ENCODE peak calls at places on chromosomes 1 and 21, in six cellular contexts. One of them, this sample, is unnamed.

GRCh38 chr1:47812848-47813508 is 184.2 kb downstream of the TRABD2B start:
- DNase-seq in hepatocyte: no peak
- DNase-seq in brain microvascular endothelial cell: no peak
- DNase-seq in fibroblast of the aortic adventitia: no peak
- DNase-seq in ascending aorta: no peak
- DNase-seq in tibial artery: no peak
- DNase-seq in this sample: no peak

GRCh38 chr1:200888349-200888838 is 6.3 kb upstream of the INAVA start:
- DNase-seq in ascending aorta: no peak
- DNase-seq in tibial artery: no peak
- DNase-seq in brain microvascular endothelial cell: no peak
- DNase-seq in hepatocyte: peak; percentile 8
- DNase-seq in fibroblast of the aortic adventitia: no peak
- DNase-seq in this sample: peak; percentile 30

GRCh38 chr1:192826791-192827477 is 18.1 kb downstream of the RGS2 start:
- DNase-seq in tibial artery: no peak
- DNase-seq in hepatocyte: peak; percentile 32
- DNase-seq in brain microvascular endothelial cell: peak; percentile 41
- DNase-seq in ascending aorta: peak; percentile 70
- DNase-seq in fibroblast of the aortic adventitia: peak; percentile 83
- DNase-seq in this sample: peak; percentile 44

GRCh38 chr1:85615536-85615935 is 35.0 kb downstream of the CCN1 start:
- DNase-seq in tibial artery: no peak
- DNase-seq in brain microvascular endothelial cell: no peak
- DNase-seq in hepatocyte: no peak
- DNase-seq in fibroblast of the aortic adventitia: no peak
- DNase-seq in ascending aorta: no peak
- DNase-seq in this sample: no peak

GRCh38 chr1:117671781-117672501 is 66.1 kb downstream of the TENT5C start:
- DNase-seq in ascending aorta: no peak
- DNase-seq in hepatocyte: peak; percentile 59
- DNase-seq in fibroblast of the aortic adventitia: peak; percentile 77
- DNase-seq in brain microvascular endothelial cell: peak; percentile 56
- DNase-seq in tibial artery: peak; percentile 75
- DNase-seq in this sample: no peak

GRCh38 chr1:65422241-65423203 is 2.1 kb downstream of the LEPR start:
- DNase-seq in ascending aorta: no peak
- DNase-seq in hepatocyte: no peak
- DNase-seq in fibroblast of the aortic adventitia: no peak
- DNase-seq in tibial artery: no peak
- DNase-seq in brain microvascular endothelial cell: peak; percentile 43
- DNase-seq in this sample: peak; percentile 16

GRCh38 chr1:44354268-44354839 is 703 bp downstream of the ERI3 start:
- DNase-seq in ascending aorta: no peak
- DNase-seq in hepatocyte: peak; percentile 24
- DNase-seq in fibroblast of the aortic adventitia: peak; percentile 35
- DNase-seq in brain microvascular endothelial cell: peak; percentile 11
- DNase-seq in tibial artery: no peak
- DNase-seq in this sample: no peak

GRCh38 chr21:35503646-35504045 is 454.5 kb upstream of the RUNX1 start:
- DNase-seq in ascending aorta: no peak
- DNase-seq in fibroblast of the aortic adventitia: peak; percentile 50
- DNase-seq in brain microvascular endothelial cell: no peak
- DNase-seq in tibial artery: no peak
- DNase-seq in hepatocyte: no peak
- DNase-seq in this sample: no peak

GRCh38 chr1:196128835-196129234 is 479.4 kb downstream of the KCNT2 start:
- DNase-seq in tibial artery: no peak
- DNase-seq in ascending aorta: no peak
- DNase-seq in hepatocyte: no peak
- DNase-seq in fibroblast of the aortic adventitia: no peak
- DNase-seq in brain microvascular endothelial cell: no peak
- DNase-seq in this sample: no peak

GRCh38 chr21:45363921-45364463 is 41.0 kb upstream of the COL18A1 start:
- DNase-seq in tibial artery: peak; percentile 97
- DNase-seq in brain microvascular endothelial cell: peak; percentile 98
- DNase-seq in fibroblast of the aortic adventitia: peak; percentile 99
- DNase-seq in hepatocyte: peak; percentile 84
- DNase-seq in ascending aorta: peak; percentile 96
- DNase-seq in this sample: peak; percentile 66

GRCh38 chr21:16534408-16535099 is 804.8 kb downstream of the USP25 start:
- DNase-seq in tibial artery: peak; percentile 87
- DNase-seq in hepatocyte: peak; percentile 14
- DNase-seq in brain microvascular endothelial cell: no peak
- DNase-seq in ascending aorta: peak; percentile 77
- DNase-seq in fibroblast of the aortic adventitia: peak; percentile 98
- DNase-seq in this sample: no peak

GRCh38 chr1:110370827-110371226 is 20.0 kb downstream of the SLC16A4 start:
- DNase-seq in fibroblast of the aortic adventitia: peak; percentile 66
- DNase-seq in ascending aorta: no peak
- DNase-seq in brain microvascular endothelial cell: peak; percentile 69
- DNase-seq in hepatocyte: no peak
- DNase-seq in tibial artery: no peak
- DNase-seq in this sample: no peak

GRCh38 chr21:33067457-33067856 is 2.5 kb upstream of the OLIG1 start:
- DNase-seq in hepatocyte: no peak
- DNase-seq in brain microvascular endothelial cell: no peak
- DNase-seq in tibial artery: no peak
- DNase-seq in fibroblast of the aortic adventitia: no peak
- DNase-seq in ascending aorta: no peak
- DNase-seq in this sample: no peak

GRCh38 chr1:86156571-86157455 is at the start of gene COL24A1:
- DNase-seq in fibroblast of the aortic adventitia: peak; percentile 34
- DNase-seq in hepatocyte: peak; percentile 69
- DNase-seq in brain microvascular endothelial cell: peak; percentile 54
- DNase-seq in tibial artery: peak; percentile 63
- DNase-seq in ascending aorta: peak; percentile 61
- DNase-seq in this sample: peak; percentile 32

GRCh38 chr1:74222701-74223100 is 12.5 kb upstream of the TNNI3K start:
- DNase-seq in brain microvascular endothelial cell: no peak
- DNase-seq in tibial artery: no peak
- DNase-seq in hepatocyte: no peak
- DNase-seq in ascending aorta: no peak
- DNase-seq in fibroblast of the aortic adventitia: peak; percentile 5
- DNase-seq in this sample: peak; percentile 0

GRCh38 chr1:153354515-153355193 is 3.0 kb upstream of the S100A9 start:
- DNase-seq in ascending aorta: no peak
- DNase-seq in tibial artery: no peak
- DNase-seq in brain microvascular endothelial cell: no peak
- DNase-seq in fibroblast of the aortic adventitia: no peak
- DNase-seq in hepatocyte: no peak
- DNase-seq in this sample: no peak

GRCh38 chr1:109863699-109864062 is 47.0 kb upstream of the CSF1 start:
- DNase-seq in tibial artery: no peak
- DNase-seq in ascending aorta: no peak
- DNase-seq in brain microvascular endothelial cell: no peak
- DNase-seq in hepatocyte: no peak
- DNase-seq in fibroblast of the aortic adventitia: peak; percentile 32
- DNase-seq in this sample: no peak

GRCh38 chr21:36719614-36720013 is 20.7 kb downstream of the SIM2 start:
- DNase-seq in fibroblast of the aortic adventitia: no peak
- DNase-seq in brain microvascular endothelial cell: no peak
- DNase-seq in tibial artery: peak; percentile 19
- DNase-seq in ascending aorta: peak; percentile 46
- DNase-seq in hepatocyte: peak; percentile 50
- DNase-seq in this sample: peak; percentile 73

GRCh38 chr21:33402011-33402979 is 918 bp upstream of the IFNGR2 start:
- DNase-seq in brain microvascular endothelial cell: peak; percentile 43
- DNase-seq in fibroblast of the aortic adventitia: peak; percentile 72
- DNase-seq in tibial artery: peak; percentile 90
- DNase-seq in ascending aorta: peak; percentile 86
- DNase-seq in hepatocyte: peak; percentile 78
- DNase-seq in this sample: no peak

GRCh38 chr1:6419803-6420593 is at the start of gene HES2:
- DNase-seq in brain microvascular endothelial cell: no peak
- DNase-seq in tibial artery: no peak
- DNase-seq in hepatocyte: peak; percentile 48
- DNase-seq in ascending aorta: no peak
- DNase-seq in fibroblast of the aortic adventitia: no peak
- DNase-seq in this sample: peak; percentile 47

GRCh38 chr1:24909388-24909898 is 20.6 kb downstream of the RUNX3 start:
- DNase-seq in ascending aorta: peak; percentile 69
- DNase-seq in fibroblast of the aortic adventitia: peak; percentile 80
- DNase-seq in brain microvascular endothelial cell: peak; percentile 82
- DNase-seq in hepatocyte: peak; percentile 82
- DNase-seq in tibial artery: no peak
- DNase-seq in this sample: peak; percentile 40

GRCh38 chr1:9312183-9312582 is 19.5 kb downstream of the SPSB1 start:
- DNase-seq in fibroblast of the aortic adventitia: no peak
- DNase-seq in ascending aorta: no peak
- DNase-seq in tibial artery: no peak
- DNase-seq in hepatocyte: no peak
- DNase-seq in brain microvascular endothelial cell: no peak
- DNase-seq in this sample: no peak

GRCh38 chr1:33008051-33008914 is 28.4 kb downstream of the AK2 start:
- DNase-seq in brain microvascular endothelial cell: no peak
- DNase-seq in ascending aorta: no peak
- DNase-seq in hepatocyte: peak; percentile 44
- DNase-seq in fibroblast of the aortic adventitia: peak; percentile 38
- DNase-seq in tibial artery: peak; percentile 40
- DNase-seq in this sample: peak; percentile 46

GRCh38 chr1:36918604-36919003 is 115.7 kb downstream of the GRIK3 start:
- DNase-seq in ascending aorta: no peak
- DNase-seq in fibroblast of the aortic adventitia: no peak
- DNase-seq in brain microvascular endothelial cell: no peak
- DNase-seq in tibial artery: peak; percentile 7
- DNase-seq in hepatocyte: no peak
- DNase-seq in this sample: no peak

GRCh38 chr1:20386682-20387081 is 96.0 kb downstream of the VWA5B1 start:
- DNase-seq in hepatocyte: no peak
- DNase-seq in ascending aorta: no peak
- DNase-seq in fibroblast of the aortic adventitia: no peak
- DNase-seq in brain microvascular endothelial cell: no peak
- DNase-seq in tibial artery: peak; percentile 47
- DNase-seq in this sample: no peak

GRCh38 chr1:160205974-160206369 is 788 bp downstream of the PEA15 start:
- DNase-seq in fibroblast of the aortic adventitia: peak; percentile 54
- DNase-seq in ascending aorta: peak; percentile 85
- DNase-seq in brain microvascular endothelial cell: peak; percentile 52
- DNase-seq in tibial artery: peak; percentile 86
- DNase-seq in hepatocyte: peak; percentile 63
- DNase-seq in this sample: peak; percentile 54

GRCh38 chr1:187999973-188000372 is 1171.2 kb downstream of the PLA2G4A start:
- DNase-seq in tibial artery: no peak
- DNase-seq in brain microvascular endothelial cell: no peak
- DNase-seq in hepatocyte: peak; percentile 10
- DNase-seq in ascending aorta: no peak
- DNase-seq in fibroblast of the aortic adventitia: no peak
- DNase-seq in this sample: no peak

GRCh38 chr1:46220808-46221207 is 17.7 kb downstream of the LURAP1 start:
- DNase-seq in tibial artery: no peak
- DNase-seq in brain microvascular endothelial cell: no peak
- DNase-seq in fibroblast of the aortic adventitia: no peak
- DNase-seq in hepatocyte: no peak
- DNase-seq in ascending aorta: no peak
- DNase-seq in this sample: no peak

DNA sequence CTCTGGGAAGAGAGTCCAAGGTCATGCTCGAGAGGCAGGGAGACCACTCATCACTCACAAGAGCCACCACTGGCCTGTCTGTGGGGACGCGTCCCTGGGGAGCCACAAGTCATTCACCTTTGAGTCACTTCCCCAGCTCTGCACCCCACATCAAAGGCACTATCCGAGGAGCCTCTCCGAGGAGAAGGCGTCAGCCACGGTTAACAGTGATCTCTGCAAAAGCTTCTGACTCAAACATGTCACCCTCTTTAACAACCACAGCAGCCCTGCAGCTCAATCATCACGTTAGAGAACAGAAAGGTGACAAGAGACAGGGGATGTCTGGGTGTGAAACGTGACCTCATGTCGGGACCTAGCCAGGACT is 9.0 kb downstream of the LRRC47 start:
- DNase-seq in brain microvascular endothelial cell: no peak
- DNase-seq in tibial artery: no peak
- DNase-seq in ascending aorta: no peak
- DNase-seq in hepatocyte: no peak
- DNase-seq in fibroblast of the aortic adventitia: no peak
- DNase-seq in this sample: no peak
- TF ChIP-seq CTCF in brain microvascular endothelial cell: no peak
- TF ChIP-seq CTCF in tibial artery: no peak
- TF ChIP-seq CTCF in ascending aorta: no peak
- TF ChIP-seq CTCF in hepatocyte: no peak
- TF ChIP-seq CTCF in fibroblast of the aortic adventitia: no peak
- TF ChIP-seq CTCF in this sample: no peak

GRCh38 chr1:57770236-57770635 is 346.4 kb upstream of the DAB1 start:
- DNase-seq in ascending aorta: no peak
- DNase-seq in tibial artery: no peak
- DNase-seq in hepatocyte: no peak
- DNase-seq in fibroblast of the aortic adventitia: no peak
- DNase-seq in brain microvascular endothelial cell: no peak
- DNase-seq in this sample: no peak

GRCh38 chr1:57770772-57771171 is 346.9 kb upstream of the DAB1 start:
- DNase-seq in fibroblast of the aortic adventitia: peak; percentile 0
- DNase-seq in hepatocyte: no peak
- DNase-seq in ascending aorta: no peak
- DNase-seq in brain microvascular endothelial cell: no peak
- DNase-seq in tibial artery: no peak
- DNase-seq in this sample: no peak
- TF ChIP-seq CTCF in fibroblast of the aortic adventitia: peak; percentile 29
- TF ChIP-seq CTCF in hepatocyte: no peak
- TF ChIP-seq CTCF in ascending aorta: peak; percentile 9
- TF ChIP-seq CTCF in brain microvascular endothelial cell: peak; percentile 40
- TF ChIP-seq CTCF in tibial artery: no peak
- TF ChIP-seq CTCF in this sample: no peak

DNA sequence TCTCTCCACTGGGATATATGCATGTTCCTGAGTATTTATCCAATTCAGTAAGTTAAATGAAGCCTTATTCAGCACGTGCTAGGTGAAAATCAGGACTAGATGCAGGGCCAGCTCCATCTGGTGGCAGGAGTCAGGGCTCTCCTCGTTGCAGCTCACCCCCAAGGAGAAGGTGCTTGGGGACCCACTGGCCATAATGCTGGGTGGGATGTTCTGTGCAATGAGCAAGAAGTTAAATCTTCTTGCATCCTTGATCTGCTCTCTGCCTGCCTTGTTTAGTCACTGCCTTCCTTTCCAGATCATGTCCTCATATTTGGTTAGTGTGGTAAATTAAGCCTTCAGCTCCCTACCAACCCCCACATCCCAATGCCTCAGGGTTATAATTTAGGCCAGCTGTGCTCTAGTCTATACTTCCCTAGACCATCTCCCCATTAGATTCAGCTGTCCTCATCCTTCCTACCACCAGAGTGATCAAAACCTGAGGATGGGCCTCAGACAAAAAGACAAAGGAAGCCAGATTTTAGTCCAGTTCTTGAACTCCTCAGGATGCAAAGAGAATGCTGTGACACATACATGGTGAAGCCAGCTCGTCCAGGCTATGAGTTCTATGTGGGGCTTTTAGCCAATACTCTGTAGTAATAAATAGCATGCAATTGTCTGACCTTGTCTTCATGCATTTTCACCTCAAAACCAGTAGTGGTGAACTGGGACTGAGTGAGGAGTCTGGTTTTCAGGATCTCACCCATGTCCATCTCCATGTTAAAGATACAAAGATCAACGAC is 55.9 kb downstream of the SEC16B start:
- DNase-seq in hepatocyte: peak; percentile 56
- DNase-seq in tibial artery: no peak
- DNase-seq in ascending aorta: no peak
- DNase-seq in fibroblast of the aortic adventitia: peak; percentile 45
- DNase-seq in brain microvascular endothelial cell: peak; percentile 24
- DNase-seq in this sample: peak; percentile 49
- TF ChIP-seq CTCF in hepatocyte: peak; percentile 58
- TF ChIP-seq CTCF in tibial artery: no peak
- TF ChIP-seq CTCF in ascending aorta: no peak
- TF ChIP-seq CTCF in fibroblast of the aortic adventitia: peak; percentile 60
- TF ChIP-seq CTCF in brain microvascular endothelial cell: peak; percentile 83
- TF ChIP-seq CTCF in this sample: peak; percentile 44

GRCh38 chr1:164510435-164510834 is 48.5 kb upstream of the PBX1 start:
- DNase-seq in hepatocyte: no peak
- DNase-seq in ascending aorta: no peak
- DNase-seq in brain microvascular endothelial cell: peak; percentile 3
- DNase-seq in tibial artery: no peak
- DNase-seq in fibroblast of the aortic adventitia: peak; percentile 59
- DNase-seq in this sample: no peak
- TF ChIP-seq CTCF in hepatocyte: no peak
- TF ChIP-seq CTCF in ascending aorta: no peak
- TF ChIP-seq CTCF in brain microvascular endothelial cell: no peak
- TF ChIP-seq CTCF in tibial artery: peak; percentile 6
- TF ChIP-seq CTCF in fibroblast of the aortic adventitia: peak; percentile 41
- TF ChIP-seq CTCF in this sample: no peak

This sample was measured in Calu3.